ENCODE peak calls at places on chromosomes 2 and 18, in nine cellular contexts. Q is coronary artery; L is EH; F is LoVo; H is mesenteric fat pad; W is activated CD4-positive, alpha-beta T cell treated with anti-CD3 and anti-CD28 coated beads for 48 hours; B is SW480; U is globus pallidus; X is WTC11. V is an unnamed sample.

GRCh38 chr18:51621103-51621969 is 423.9 kb upstream of the MEX3C start:
- DNase-seq in B (peak; percentile 19), F (peak; percentile 67), L (no peak), X (peak; percentile 79), Q (no peak), U (peak; percentile 76), H (no peak), W (peak; percentile 61), V (peak; percentile 12)

GRCh38 chr18:58044370-58045264 is 591 bp downstream of the NEDD4L start:
- DNase-seq in L (peak; percentile 33), F (peak; percentile 25), W (peak; percentile 51), U (no peak), B (peak; percentile 35), Q (peak; percentile 74), X (peak; percentile 52), H (no peak), V (no peak)

GRCh38 chr2:174544156-174544555 is 53.4 kb downstream of the WIPF1 start:
- DNase-seq in W (peak; percentile 44), B (peak; percentile 18), H (no peak), U (peak; percentile 68), L (no peak), X (no peak), F (no peak), Q (no peak), V (no peak)

GRCh38 chr2:30780776-30781330 is 26.4 kb downstream of the CAPN13 start:
- DNase-seq in F (no peak), L (no peak), W (no peak), B (no peak), Q (no peak), H (peak; percentile 47), U (no peak), X (no peak), V (no peak)

GRCh38 chr2:196112408-196113039 is 43.9 kb upstream of the DNAH7 start:
- DNase-seq in L (peak; percentile 77), H (no peak), F (peak; percentile 8), U (no peak), X (no peak), B (peak; percentile 17), Q (no peak), W (no peak), V (peak; percentile 73)

GRCh38 chr2:234966340-234966739 is 14.5 kb downstream of the SH3BP4 start:
- DNase-seq in B (no peak), X (no peak), H (no peak), L (no peak), F (no peak), W (no peak), U (no peak), Q (no peak), V (no peak)

GRCh38 chr2:195037072-195037471 is 620.0 kb upstream of the SLC39A10 start:
- DNase-seq in H (no peak), U (no peak), W (no peak), L (no peak), Q (no peak), X (no peak), B (no peak), F (no peak), V (no peak)

GRCh38 chr2:529425-529824 is 147.8 kb downstream of the TMEM18 start:
- DNase-seq in W (no peak), L (peak; percentile 2), U (peak; percentile 17), X (no peak), Q (no peak), F (peak; percentile 2), B (peak; percentile 82), H (no peak), V (peak; percentile 44)

GRCh38 chr2:218430721-218431120 is 11.8 kb downstream of the VIL1 start:
- DNase-seq in H (peak; percentile 86), L (no peak), W (no peak), F (no peak), X (no peak), Q (no peak), U (no peak), B (no peak), V (no peak)

GRCh38 chr2:233323851-233324250 is 16.2 kb downstream of the SAG start:
- DNase-seq in B (no peak), U (no peak), Q (no peak), F (no peak), L (no peak), H (no peak), W (no peak), X (no peak), V (no peak)

GRCh38 chr2:98617149-98617548 is 8.8 kb downstream of the UNC50 start:
- DNase-seq in F (no peak), X (no peak), U (no peak), L (no peak), W (no peak), Q (no peak), H (no peak), B (no peak), V (no peak)

GRCh38 chr2:39000552-39000951 is 110.9 kb downstream of the ARHGEF33 start:
- DNase-seq in Q (no peak), W (no peak), L (no peak), B (no peak), U (no peak), F (no peak), X (no peak), H (no peak), V (no peak)

GRCh38 chr2:174835797-174836255 is 71.6 kb upstream of the CHRNA1 start:
- DNase-seq in Q (no peak), L (peak; percentile 97), B (no peak), H (no peak), U (no peak), W (peak; percentile 71), X (peak; percentile 24), F (no peak), V (peak; percentile 94)

GRCh38 chr2:32976409-32977063 is 29.8 kb downstream of the LTBP1 start:
- DNase-seq in L (no peak), U (no peak), H (no peak), X (no peak), B (no peak), W (no peak), Q (no peak), F (no peak), V (no peak)

GRCh38 chr18:73924316-73924715 is 223.3 kb downstream of the FBXO15 start:
- DNase-seq in L (peak; percentile 15), B (no peak), H (no peak), W (no peak), X (no peak), U (no peak), F (no peak), Q (no peak), V (no peak)

GRCh38 chr2:238242731-238243495 is 3.1 kb upstream of the HES6 start:
- DNase-seq in Q (peak; percentile 86), W (no peak), L (no peak), U (no peak), F (no peak), B (peak; percentile 32), H (no peak), X (no peak), V (no peak)

GRCh38 chr2:224260605-224261004 is 141.3 kb downstream of the FAM124B start:
- DNase-seq in Q (no peak), B (no peak), F (no peak), L (peak; percentile 41), U (peak; percentile 6), W (no peak), X (no peak), H (no peak), V (peak; percentile 35)

GRCh38 chr18:58315739-58316215 is 271.8 kb downstream of the NEDD4L start:
- DNase-seq in X (no peak), B (peak; percentile 97), L (no peak), Q (no peak), U (no peak), W (peak; percentile 20), F (peak; percentile 48), H (no peak), V (no peak)

GRCh38 chr2:144426355-144426754 is 93.6 kb downstream of the ZEB2 start:
- DNase-seq in L (no peak), H (no peak), X (no peak), Q (no peak), B (no peak), U (no peak), F (no peak), W (no peak), V (no peak)

GRCh38 chr2:96638144-96639121 is at the start of gene KANSL3:
- DNase-seq in B (peak; percentile 90), U (peak; percentile 88), F (peak; percentile 92), H (peak; percentile 98), X (peak; percentile 86), Q (peak; percentile 94), W (peak; percentile 93), L (peak; percentile 90), V (peak; percentile 77)

GRCh38 chr2:96540136-96540535 is 3.6 kb downstream of the ARID5A start:
- DNase-seq in B (no peak), Q (no peak), H (no peak), X (no peak), L (peak; percentile 95), W (no peak), F (no peak), U (no peak), V (no peak)

GRCh38 chr18:61580061-61580460 is 246.8 kb downstream of the CDH20 start:
- DNase-seq in L (peak; percentile 55), F (no peak), Q (no peak), B (no peak), U (no peak), H (no peak), X (no peak), W (no peak), V (no peak)

GRCh38 chr2:148979919-148980277 is 58.6 kb upstream of the LYPD6B start:
- DNase-seq in L (no peak), B (no peak), Q (no peak), F (no peak), H (no peak), X (no peak), W (no peak), U (no peak), V (no peak)

GRCh38 chr2:219507555-219508443 is 6.5 kb upstream of the ASIC4 start:
- DNase-seq in B (no peak), X (no peak), F (no peak), L (no peak), H (no peak), Q (no peak), W (no peak), U (no peak), V (no peak)

GRCh38 chr2:159290289-159290907 is 3.9 kb upstream of the WDSUB1 start:
- DNase-seq in H (no peak), B (peak; percentile 64), F (peak; percentile 68), W (peak; percentile 15), X (no peak), L (peak; percentile 83), U (peak; percentile 16), Q (no peak), V (peak; percentile 92)

GRCh38 chr18:9694952-9695495 is 13.1 kb upstream of the RAB31 start:
- DNase-seq in U (no peak), F (no peak), H (peak; percentile 28), W (no peak), B (no peak), L (no peak), Q (no peak), X (no peak), V (no peak)

GRCh38 chr18:2002604-2003003 is 568.7 kb downstream of the METTL4 start:
- DNase-seq in B (no peak), W (no peak), F (no peak), H (no peak), Q (no peak), L (no peak), U (no peak), X (no peak), V (no peak)

GRCh38 chr2:142865924-142866323 is 11.5 kb upstream of the KYNU start:
- DNase-seq in W (no peak), Q (no peak), H (no peak), B (no peak), U (peak; percentile 35), X (no peak), F (no peak), L (no peak), V (no peak)

GRCh38 chr2:222904557-222905258 is 43.9 kb downstream of the ACSL3 start:
- DNase-seq in H (no peak), B (no peak), Q (no peak), L (peak; percentile 97), F (no peak), X (no peak), U (no peak), W (no peak), V (peak; percentile 58)

GRCh38 chr2:144511222-144511855 is 8.6 kb downstream of the ZEB2 start:
- DNase-seq in X (no peak), F (no peak), W (no peak), H (no peak), L (no peak), Q (no peak), B (no peak), U (peak; percentile 45), V (no peak)

V was measured in fibroblast of the conjunctiva.